ENCODE peak calls at places on chromosomes 16 and 17, in eight cellular contexts. P is epithelial cell of proximal tubule, W is H9, I is AG10803, D is AG09309, C is RWPE1, Q is MM.1S, R is heart left ventricle. E is an unnamed sample.

GRCh38 chr17:67323445-67323844 is 42.9 kb downstream of the PSMD12 start:
- DNase-seq in P (no peak), W (peak; percentile 16), I (no peak), D (no peak), C (no peak), Q (no peak), R (no peak), E (no peak)

GRCh38 chr17:77320501-77321256 is 179.9 kb downstream of the SEC14L1 start:
- DNase-seq in P (no peak), W (no peak), I (peak; percentile 70), D (no peak), C (no peak), Q (peak; percentile 67), R (peak; percentile 73), E (peak; percentile 74)

GRCh38 chr16:7644171-7644570 is 311.5 kb downstream of the RBFOX1 start:
- DNase-seq in P (no peak), W (no peak), I (no peak), D (no peak), C (no peak), Q (no peak), R (no peak), E (no peak)

GRCh38 chr16:19607610-19608280 is 52.2 kb downstream of the VPS35L start:
- DNase-seq in P (no peak), W (no peak), I (peak; percentile 90), D (peak; percentile 72), C (no peak), Q (no peak), R (no peak), E (no peak)

GRCh38 chr16:30977502-30977901 is 7.5 kb upstream of the HSD3B7 start:
- DNase-seq in P (no peak), W (peak; percentile 71), I (no peak), D (no peak), C (no peak), Q (no peak), R (no peak), E (no peak)

GRCh38 chr17:21389352-21389751 is 13.2 kb downstream of the KCNJ12 start:
- DNase-seq in P (no peak), W (no peak), I (no peak), D (no peak), C (no peak), Q (no peak), R (no peak), E (no peak)

GRCh38 chr16:15690296-15690695 is 40.3 kb downstream of the NDE1 start:
- DNase-seq in P (no peak), W (no peak), I (peak; percentile 44), D (peak; percentile 13), C (no peak), Q (no peak), R (no peak), E (no peak)

GRCh38 chr17:32117399-32117798 is 24.9 kb upstream of the RHOT1 start:
- DNase-seq in P (no peak), W (no peak), I (no peak), D (no peak), C (no peak), Q (no peak), R (no peak), E (no peak)

GRCh38 chr16:27046958-27047357 is 19.8 kb upstream of the C16orf82 start:
- DNase-seq in P (no peak), W (no peak), I (no peak), D (no peak), C (no peak), Q (no peak), R (no peak), E (no peak)

GRCh38 chr16:31274831-31275816 is 15.3 kb downstream of the ITGAM start:
- DNase-seq in P (no peak), W (peak; percentile 18), I (no peak), D (no peak), C (peak; percentile 90), Q (no peak), R (no peak), E (no peak)

GRCh38 chr17:64001763-64002529 is 3.8 kb downstream of the PRR29 start:
- DNase-seq in P (no peak), W (peak; percentile 33), I (peak; percentile 29), D (no peak), C (no peak), Q (no peak), R (peak; percentile 72), E (peak; percentile 33)

GRCh38 chr16:4511441-4512082 is 27.0 kb downstream of the CDIP1 start:
- DNase-seq in P (no peak), W (peak; percentile 91), I (peak; percentile 27), D (no peak), C (peak; percentile 41), Q (peak; percentile 10), R (no peak), E (no peak)
- TF ChIP-seq CTCF in P (peak; percentile 68), W (peak; percentile 80), I (peak; percentile 59), D (peak; percentile 55), C (peak; percentile 48), Q (peak; percentile 36), R (peak; percentile 45), E (no peak)

DNA sequence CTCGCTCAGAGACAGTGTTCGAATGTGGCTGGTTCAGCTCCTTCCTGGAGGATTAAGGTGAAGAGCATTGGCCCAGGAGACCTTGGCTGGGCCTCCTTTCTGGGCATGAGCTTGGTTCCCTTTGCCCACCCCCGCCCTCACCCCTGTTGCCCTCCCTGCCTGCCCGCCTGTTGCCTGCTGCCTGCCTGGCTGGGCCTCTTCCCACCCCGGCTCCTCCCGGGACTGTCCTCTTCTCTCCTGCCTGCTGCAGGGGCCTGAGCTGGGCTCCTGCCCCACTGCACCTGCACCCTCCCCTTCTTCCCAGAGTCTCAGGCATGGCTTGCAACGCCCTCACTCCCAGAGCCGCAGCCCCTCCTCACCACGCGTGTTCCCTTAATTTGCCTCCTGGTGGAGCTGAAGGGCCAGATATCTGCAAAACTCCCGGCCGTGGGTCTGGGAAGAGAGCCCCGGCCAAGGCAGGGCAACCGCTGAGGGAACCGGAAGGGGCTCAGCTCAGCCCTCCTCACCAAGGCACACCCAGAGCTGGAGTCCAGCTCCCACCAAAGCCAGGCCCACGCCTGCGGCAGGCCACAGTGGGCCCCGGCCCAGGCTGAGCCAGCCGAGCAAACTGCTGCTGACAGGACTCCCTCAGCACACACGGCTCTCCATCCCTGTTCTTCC is 31.2 kb downstream of the MNT start:
- DNase-seq in P (no peak), W (peak; percentile 79), I (no peak), D (no peak), C (no peak), Q (no peak), R (no peak), E (no peak)
- TF ChIP-seq CTCF in P (peak; percentile 5), W (peak; percentile 53), I (no peak), D (no peak), C (no peak), Q (no peak), R (no peak), E (no peak)

GRCh38 chr16:84339766-84340165 is 28.6 kb upstream of the ATP2C2 start:
- DNase-seq in P (no peak), W (no peak), I (no peak), D (no peak), C (no peak), Q (no peak), R (no peak), E (no peak)

GRCh38 chr16:84341533-84342295 is 26.6 kb upstream of the ATP2C2 start:
- DNase-seq in P (no peak), W (no peak), I (no peak), D (no peak), C (no peak), Q (no peak), R (no peak), E (no peak)

GRCh38 chr16:84339316-84339715 is 29.0 kb upstream of the ATP2C2 start:
- DNase-seq in P (no peak), W (no peak), I (no peak), D (no peak), C (no peak), Q (no peak), R (no peak), E (no peak)

GRCh38 chr16:84344781-84345180 is 23.6 kb upstream of the ATP2C2 start:
- DNase-seq in P (no peak), W (no peak), I (no peak), D (no peak), C (no peak), Q (no peak), R (no peak), E (no peak)

DNA sequence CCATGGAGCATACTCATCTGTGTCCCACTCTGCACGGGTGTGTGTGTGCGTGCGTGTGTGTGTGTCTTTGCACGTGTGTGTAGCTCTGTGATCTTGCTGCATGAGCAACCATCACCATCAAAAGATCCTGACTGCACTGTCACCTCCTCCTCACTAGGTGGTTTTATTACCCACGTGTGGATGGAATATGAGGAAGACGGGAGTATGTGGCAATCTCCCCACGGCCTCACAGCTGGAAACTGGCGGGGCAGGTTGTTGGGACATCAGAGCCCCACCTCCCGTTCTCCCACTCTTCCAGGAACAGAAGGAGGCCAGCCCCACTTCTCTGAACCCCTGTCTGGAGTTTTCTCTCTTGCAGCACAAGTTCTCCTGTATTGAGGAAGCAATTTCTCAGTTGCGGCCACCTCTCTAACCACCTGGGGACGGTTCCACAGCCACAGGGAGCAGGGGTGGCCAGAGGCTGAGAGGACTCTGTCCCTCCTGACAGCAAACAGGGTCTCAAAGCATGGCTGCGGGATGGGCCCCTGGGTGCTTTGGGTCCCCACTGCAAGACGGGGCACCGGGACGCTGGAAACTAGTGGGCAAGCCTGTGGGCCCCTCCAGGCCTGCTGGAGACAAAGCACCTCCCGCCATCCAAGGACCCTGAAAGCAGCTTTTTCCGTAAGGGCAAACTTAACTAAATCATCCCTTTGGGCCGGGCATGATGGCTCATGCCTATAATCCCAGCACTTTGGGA is 27.9 kb upstream of the ATP2C2 start:
- DNase-seq in P (no peak), W (no peak), I (no peak), D (no peak), C (peak; percentile 66), Q (no peak), R (no peak), E (no peak)
- TF ChIP-seq CTCF in P (peak; percentile 6), W (no peak), I (no peak), D (no peak), C (no peak), Q (no peak), R (no peak), E (no peak)

DNA sequence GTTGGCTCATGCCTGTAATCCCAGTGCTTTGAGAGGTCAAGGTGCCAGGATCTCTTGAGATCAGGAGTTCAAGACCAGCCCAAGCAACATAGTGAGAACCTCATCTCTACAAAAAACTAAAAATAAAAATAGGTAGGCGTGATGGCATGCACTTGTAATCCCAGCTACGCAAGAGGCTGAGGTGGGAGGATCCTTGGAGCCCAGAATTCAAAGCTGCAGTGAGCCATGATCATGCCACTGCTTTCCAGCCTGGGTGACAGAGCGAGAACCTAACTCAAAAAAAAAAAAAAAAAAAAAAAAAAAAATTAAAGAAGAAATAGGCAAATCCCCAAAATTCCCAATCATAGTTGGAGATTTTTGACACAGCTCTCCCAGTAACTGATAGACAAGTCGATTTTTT is 32.2 kb upstream of the SRCIN1 start:
- DNase-seq in P (no peak), W (peak; percentile 17), I (no peak), D (no peak), C (no peak), Q (no peak), R (no peak), E (no peak)
- TF ChIP-seq CTCF in P (no peak), W (no peak), I (no peak), D (no peak), C (no peak), Q (no peak), R (no peak), E (no peak)

DNA sequence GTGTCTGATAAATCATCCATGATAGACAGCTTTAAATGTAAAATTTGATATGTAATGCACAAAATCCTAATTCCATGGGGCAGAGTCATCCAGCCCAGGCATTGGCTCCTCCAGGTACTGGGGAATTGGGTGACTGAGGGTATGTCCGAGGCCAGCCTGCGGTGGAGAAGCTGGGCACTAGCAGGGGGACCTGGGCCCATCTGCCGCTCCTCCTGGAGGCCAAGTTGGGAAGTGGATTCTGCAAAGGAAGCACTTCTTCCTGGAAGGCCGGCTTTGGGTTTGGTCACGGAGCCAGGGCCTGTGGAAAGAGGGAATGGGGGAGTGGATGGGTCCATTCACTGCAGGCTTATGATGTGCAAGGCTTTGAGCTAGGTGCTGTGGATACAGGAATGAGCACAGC is 85.8 kb downstream of the GNAO1 start:
- DNase-seq in P (no peak), W (peak; percentile 73), I (no peak), D (no peak), C (no peak), Q (no peak), R (no peak), E (no peak)
- TF ChIP-seq CTCF in P (peak; percentile 9), W (peak; percentile 75), I (peak; percentile 12), D (no peak), C (no peak), Q (no peak), R (no peak), E (no peak)